ENCODE peak calls at places on chromosomes 3 and 15, in five cellular contexts. R, I, N, F and U are unnamed samples.

GRCh38 chr3:58835075-58835474 is 168.5 kb upstream of the FAM3D start:
- DNase-seq in R (no peak), I (no peak), N (no peak), F (no peak), U (no peak)

GRCh38 chr15:49200347-49200746 is 30.3 kb downstream of the GALK2 start:
- DNase-seq in R (no peak), I (no peak), N (no peak), F (no peak), U (no peak)

GRCh38 chr3:134350861-134351311 is 23.4 kb downstream of the AMOTL2 start:
- DNase-seq in R (no peak), I (no peak), N (no peak), F (no peak), U (peak)

GRCh38 chr3:42961633-42962032 is 17.5 kb upstream of the GASK1A start:
- DNase-seq in R (no peak), I (peak), N (no peak), F (peak), U (no peak)

GRCh38 chr3:28598165-28598564 is 249.5 kb upstream of the AZI2 start:
- DNase-seq in R (no peak), I (no peak), N (no peak), F (no peak), U (no peak)

GRCh38 chr3:193777524-193777923 is 184.5 kb downstream of the OPA1 start:
- DNase-seq in R (no peak), I (no peak), N (no peak), F (no peak), U (no peak)

GRCh38 chr3:17032407-17033034 is 147.8 kb downstream of the PLCL2 start:
- DNase-seq in R (no peak), I (peak), N (no peak), F (no peak), U (no peak)

GRCh38 chr3:101518421-101518871 is 5.4 kb upstream of the SENP7 start:
- DNase-seq in R (no peak), I (no peak), N (no peak), F (peak), U (no peak)

GRCh38 chr3:59043391-59043790 is 6.4 kb downstream of the CFAP20DC start:
- DNase-seq in R (no peak), I (peak), N (no peak), F (no peak), U (no peak)

GRCh38 chr15:68375191-68375631 is 56.8 kb downstream of the ITGA11 start:
- DNase-seq in R (no peak), I (no peak), N (no peak), F (no peak), U (no peak)

GRCh38 chr15:90291679-90292356 is 26.3 kb downstream of the NGRN start:
- DNase-seq in R (no peak), I (peak), N (no peak), F (no peak), U (no peak)

GRCh38 chr3:175149675-175150074 is 290.5 kb downstream of the NAALADL2 start:
- DNase-seq in R (no peak), I (peak), N (no peak), F (peak), U (peak)

GRCh38 chr3:9644245-9644644 is 5.1 kb upstream of the MTMR14 start:
- DNase-seq in R (no peak), I (no peak), N (no peak), F (no peak), U (no peak)

GRCh38 chr3:94862703-94863102 is 799.8 kb downstream of the NSUN3 start:
- DNase-seq in R (no peak), I (peak), N (no peak), F (no peak), U (no peak)

GRCh38 chr3:113084777-113085176 is 94.0 kb downstream of the GTPBP8 start:
- DNase-seq in R (no peak), I (no peak), N (no peak), F (no peak), U (no peak)

GRCh38 chr15:59904450-59904979 is 99.6 kb upstream of the FOXB1 start:
- DNase-seq in R (no peak), I (no peak), N (no peak), F (no peak), U (no peak)

GRCh38 chr15:78979456-78980320 is 34.8 kb upstream of the CTSH start:
- DNase-seq in R (peak), I (peak), N (peak), F (no peak), U (peak)

GRCh38 chr3:22685598-22685997 is 517.5 kb upstream of the UBE2E2 start:
- DNase-seq in R (no peak), I (no peak), N (no peak), F (no peak), U (no peak)

GRCh38 chr3:62567097-62568021 is 194.0 kb upstream of the FEZF2 start:
- DNase-seq in R (no peak), I (no peak), N (no peak), F (no peak), U (no peak)

GRCh38 chr15:61449306-61449705 is 220.2 kb upstream of the RORA start:
- DNase-seq in R (no peak), I (no peak), N (no peak), F (no peak), U (no peak)

GRCh38 chr15:88704791-88705768 is 66.3 kb downstream of the ISG20 start:
- DNase-seq in R (no peak), I (no peak), N (peak), F (no peak), U (no peak)

GRCh38 chr3:125116311-125117069 is 60.7 kb upstream of the HEG1 start:
- DNase-seq in R (no peak), I (no peak), N (no peak), F (no peak), U (no peak)

GRCh38 chr3:171284308-171285075 is 175.7 kb downstream of the TNIK start:
- DNase-seq in R (peak), I (no peak), N (no peak), F (no peak), U (no peak)

GRCh38 chr3:188940213-188940914 is 231.4 kb upstream of the TPRG1 start:
- DNase-seq in R (no peak), I (no peak), N (no peak), F (no peak), U (no peak)

GRCh38 chr3:50233176-50233575 is 2.8 kb upstream of the GNAI2 start:
- DNase-seq in R (no peak), I (no peak), N (no peak), F (no peak), U (no peak)

GRCh38 chr3:38577089-38578080 is 72.1 kb downstream of the SCN5A start:
- DNase-seq in R (no peak), I (no peak), N (no peak), F (no peak), U (no peak)

GRCh38 chr15:47439146-47439869 is 278.0 kb upstream of the SEMA6D start:
- DNase-seq in R (no peak), I (no peak), N (no peak), F (no peak), U (no peak)

GRCh38 chr3:36312351-36312750 is 68.0 kb upstream of the STAC start:
- DNase-seq in R (no peak), I (no peak), N (no peak), F (no peak), U (peak)

GRCh38 chr3:169146112-169146665 is 517.3 kb downstream of the MECOM start:
- DNase-seq in R (no peak), I (peak), N (no peak), F (peak), U (no peak)

GRCh38 chr15:66252411-66253295 is 897 bp downstream of the MEGF11 start:
- DNase-seq in R (no peak), I (peak), N (no peak), F (no peak), U (peak)